ENCODE peak calls at places on chromosomes 5 and 9, in six cellular contexts. N, P, M, R, X and W are unnamed samples.

GRCh38 chr9:38686923-38687322 is 33.0 kb downstream of the FAM240B start:
- DNase-seq in M (no peak), X (peak; percentile 42), P (no peak), N (no peak), R (no peak), W (no peak)

GRCh38 chr5:7250609-7251008 is 145.3 kb upstream of the ADCY2 start:
- DNase-seq in P (no peak), N (no peak), R (no peak), X (no peak), M (no peak), W (no peak)

GRCh38 chr5:84685121-84685520 is 300.4 kb upstream of the EDIL3 start:
- DNase-seq in N (no peak), M (no peak), P (no peak), X (no peak), R (no peak), W (peak; percentile 15)

GRCh38 chr5:54792611-54793404 is 192.6 kb downstream of the ESM1 start:
- DNase-seq in X (no peak), R (no peak), P (peak; percentile 22), M (no peak), N (no peak), W (no peak)

GRCh38 chr5:126483156-126483555 is 59.9 kb downstream of the GRAMD2B start:
- DNase-seq in X (no peak), R (no peak), P (peak; percentile 54), N (no peak), M (no peak), W (peak; percentile 10)

GRCh38 chr9:89461302-89461701 is 36.6 kb downstream of the SEMA4D start:
- DNase-seq in R (no peak), M (no peak), X (peak; percentile 49), P (peak; percentile 83), N (no peak), W (peak; percentile 56)

GRCh38 chr5:38541174-38541724 is 15.2 kb downstream of the LIFR start:
- DNase-seq in N (no peak), R (no peak), X (no peak), P (peak; percentile 24), M (no peak), W (no peak)

GRCh38 chr5:72171667-72172066 is 64.4 kb downstream of the MAP1B start:
- DNase-seq in X (no peak), P (no peak), M (no peak), R (no peak), N (no peak), W (no peak)

GRCh38 chr5:122093415-122093814 is 15.4 kb upstream of the LOX start:
- DNase-seq in X (no peak), P (peak; percentile 95), N (no peak), M (no peak), R (no peak), W (peak; percentile 89)

GRCh38 chr5:34709861-34710673 is 53.9 kb downstream of the RAI14 start:
- DNase-seq in M (no peak), N (no peak), R (peak; percentile 36), P (peak; percentile 95), X (peak; percentile 50), W (peak; percentile 83)

GRCh38 chr9:124940894-124941688 is at the start of gene GOLGA1:
- DNase-seq in X (peak; percentile 97), P (peak; percentile 93), N (peak; percentile 97), M (peak; percentile 94), R (peak; percentile 97), W (peak; percentile 96)

GRCh38 chr9:124941689-124942561 is 1.0 kb upstream of the GOLGA1 start:
- DNase-seq in R (peak; percentile 23), N (peak; percentile 46), M (no peak), X (peak; percentile 63), P (peak; percentile 58), W (peak; percentile 78)

GRCh38 chr9:124940521-124940893 is 376 bp downstream of the GOLGA1 start:
- DNase-seq in P (no peak), X (no peak), M (no peak), N (no peak), R (peak; percentile 13), W (no peak)

GRCh38 chr9:124934290-124934689 is 6.6 kb downstream of the GOLGA1 start:
- DNase-seq in P (peak; percentile 73), N (no peak), M (no peak), X (no peak), R (no peak), W (peak; percentile 39)

DNA sequence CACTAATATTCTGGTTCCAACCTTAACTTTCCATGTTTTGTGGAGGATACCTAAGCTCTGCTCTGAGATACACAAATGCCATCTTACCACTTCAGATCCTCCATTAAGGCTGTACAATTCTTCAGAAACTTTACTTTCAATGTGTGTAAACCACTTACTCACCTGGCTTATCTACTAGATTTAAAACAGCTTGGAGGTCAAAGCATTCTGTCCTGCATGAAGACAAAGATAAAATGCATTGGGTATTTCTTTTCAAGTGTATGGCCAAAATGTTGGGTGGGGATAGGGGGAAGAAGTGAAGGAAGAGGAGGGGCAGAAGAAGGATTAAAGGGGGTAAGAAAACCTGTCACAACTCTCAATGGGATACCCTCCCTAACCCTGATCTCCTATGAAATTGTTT is 939 bp downstream of the GOLGA1 start:
- DNase-seq in M (no peak), P (no peak), X (no peak), R (no peak), N (no peak), W (no peak)
- H3K4me3 ChIP-seq in M (peak overlapping the region; percentile 87), P (peak overlapping the region; percentile 84), X (no peak overlapping the region), R (no peak overlapping the region), N (peak overlapping the region; percentile 83), W (peak overlapping the region; percentile 96)

DNA sequence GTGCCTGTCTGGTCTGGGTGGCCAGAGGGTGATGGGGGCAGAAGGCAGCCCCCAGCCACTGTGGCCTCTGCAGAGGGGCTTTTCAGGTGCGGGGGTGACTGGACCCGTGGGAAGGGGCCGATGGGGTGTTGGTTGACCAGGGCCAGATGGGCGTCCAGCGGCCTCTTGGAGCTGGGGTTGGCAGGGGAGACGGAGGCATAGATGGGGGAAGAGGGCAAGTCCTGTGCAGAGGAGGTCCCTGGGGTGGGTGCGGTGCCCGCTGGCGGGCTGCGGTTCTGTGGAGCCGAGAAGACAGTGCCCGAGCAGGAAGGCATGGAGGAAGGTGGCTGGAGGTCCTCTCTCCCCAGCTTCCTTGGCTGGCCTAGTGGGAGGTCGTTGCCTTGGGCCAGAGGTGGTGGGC is 18.7 kb upstream of the AKNA start:
- DNase-seq in N (no peak), P (no peak), X (no peak), R (no peak), M (no peak), W (no peak)
- H3K18ac ChIP-seq in N (no peak overlapping the region), P (no peak overlapping the region), X (no peak overlapping the region), R (no peak overlapping the region), M (no peak overlapping the region), W (no peak overlapping the region)

GRCh38 chr9:78101247-78101646 is 69.6 kb upstream of the GNAQ start:
- DNase-seq in X (no peak), M (no peak), N (no peak), P (no peak), R (no peak), W (no peak)
- H3K4me2 ChIP-seq in X (no peak overlapping the region), M (no peak overlapping the region), N (no peak overlapping the region), P (no peak overlapping the region), R (no peak overlapping the region), W (no peak overlapping the region)

GRCh38 chr9:136796238-136796774 is at the start of gene CCDC183:
- DNase-seq in N (no peak), M (no peak), X (no peak), P (no peak), R (no peak), W (peak; percentile 17)

GRCh38 chr9:136799079-136799853 is 3.1 kb downstream of the CCDC183 start:
- DNase-seq in N (no peak), X (no peak), P (no peak), M (no peak), R (no peak), W (no peak)

GRCh38 chr9:136802321-136802720 is 5.4 kb upstream of the RABL6 start:
- DNase-seq in P (no peak), R (no peak), M (no peak), X (no peak), N (no peak), W (no peak)

GRCh38 chr9:136798708-136799078 is 2.6 kb downstream of the CCDC183 start:
- DNase-seq in N (no peak), P (no peak), M (no peak), R (no peak), X (no peak), W (no peak)

DNA sequence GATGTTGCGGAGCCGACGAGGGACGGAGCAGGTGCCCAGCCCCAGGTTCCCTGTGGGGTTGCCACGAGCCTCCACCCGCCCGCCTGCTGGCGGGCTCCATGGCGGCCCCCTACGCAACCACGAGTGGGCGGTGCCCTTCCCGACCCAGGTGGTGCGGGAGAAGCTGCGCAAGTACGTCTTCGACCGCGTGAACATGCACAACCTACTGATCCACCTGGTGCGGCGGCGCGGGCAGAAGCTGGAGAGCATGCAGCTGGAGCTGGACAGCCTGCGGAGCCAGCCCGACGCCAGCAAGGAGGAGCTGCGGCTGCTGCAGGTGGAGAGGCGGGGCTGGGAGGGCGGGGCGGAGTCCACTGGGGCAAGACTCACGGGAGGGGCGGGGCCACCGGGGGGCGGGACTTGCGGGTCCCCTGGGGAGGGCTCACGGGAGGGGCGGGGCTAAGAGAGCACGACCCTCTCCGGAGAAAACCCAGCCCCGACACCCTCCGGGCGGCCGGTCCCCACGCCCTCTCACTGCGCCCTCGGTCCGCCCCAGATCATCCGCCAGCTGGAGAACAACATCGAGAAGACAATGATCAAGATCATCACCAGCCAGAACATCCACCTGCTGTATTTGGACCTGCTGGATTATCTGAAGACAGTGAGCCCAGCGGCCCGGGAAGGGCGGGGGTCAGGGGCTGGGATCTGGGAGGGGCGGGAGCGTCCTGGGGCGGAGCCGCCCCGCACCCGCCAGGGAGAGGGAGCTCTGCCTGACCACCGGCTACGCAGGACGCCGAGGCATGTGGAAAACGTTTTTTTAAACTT is 3.9 kb downstream of the CCDC183 start:
- DNase-seq in M (peak; percentile 93), N (peak; percentile 91), P (peak; percentile 24), R (peak; percentile 84), X (peak; percentile 92), W (peak; percentile 76)
- H3K4me3 ChIP-seq in M (peak overlapping the region; percentile 43), N (peak overlapping the region; percentile 70), P (peak overlapping the region; percentile 37), R (peak overlapping the region; percentile 46), X (peak overlapping the region; percentile 32), W (no peak overlapping the region)

GRCh38 chr9:97740848-97741821 is 44.0 kb upstream of the XPA start:
- DNase-seq in R (peak; percentile 30), X (peak; percentile 89), P (peak; percentile 62), M (peak; percentile 75), N (peak; percentile 88), W (peak; percentile 44)
- H3K18ac ChIP-seq in R (no peak overlapping the region), X (peak overlapping the region; percentile 54), P (no peak overlapping the region), M (peak overlapping the region; percentile 94), N (peak overlapping the region; percentile 82), W (no peak overlapping the region)

DNA sequence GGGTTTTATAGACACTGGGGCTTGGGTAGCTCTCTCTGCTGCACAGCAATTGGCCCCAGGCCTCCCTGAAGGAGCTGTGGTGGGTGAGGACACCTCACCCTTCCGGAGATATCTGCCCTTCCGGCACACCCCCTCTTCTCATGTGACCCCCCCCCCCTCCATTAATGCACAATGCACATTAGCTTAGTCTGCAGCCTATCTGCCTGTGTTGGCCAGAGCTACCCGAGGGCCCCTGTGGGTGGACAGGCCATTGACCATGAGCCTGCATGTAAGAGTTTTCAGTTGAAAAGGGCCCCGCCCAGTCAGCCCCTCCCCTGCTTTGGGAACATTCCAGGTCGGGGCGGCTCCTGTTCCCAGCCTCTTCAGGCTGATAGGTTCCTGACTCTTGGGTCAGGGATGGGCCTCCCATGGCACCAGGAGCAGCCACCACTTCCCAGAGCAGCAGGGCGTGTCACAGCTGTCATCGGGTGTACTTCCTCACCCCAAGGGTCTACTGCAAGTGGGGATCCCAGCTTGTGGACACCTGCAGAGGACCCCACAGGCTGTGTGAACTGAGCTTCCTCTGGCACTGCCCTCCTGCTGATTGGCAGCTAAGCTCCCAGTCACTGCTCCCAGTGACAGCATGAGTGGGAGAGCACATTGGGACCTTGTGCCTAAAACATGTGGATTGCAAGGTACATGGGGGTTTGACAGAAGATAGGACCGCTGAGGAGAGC is 17.8 kb downstream of the PHF2 start:
- DNase-seq in X (peak; percentile 53), P (no peak), N (peak; percentile 46), R (no peak), M (no peak), W (no peak)
- H3K4me2 ChIP-seq in X (no peak overlapping the region), P (no peak overlapping the region), N (no peak overlapping the region), R (no peak overlapping the region), M (no peak overlapping the region), W (no peak overlapping the region)

GRCh38 chr9:445033-445432 is 230.4 kb downstream of the DOCK8 start:
- DNase-seq in M (no peak), N (no peak), X (no peak), R (no peak), P (no peak), W (peak; percentile 7)
- H3K4me3 ChIP-seq in M (no peak overlapping the region), N (no peak overlapping the region), X (no peak overlapping the region), R (no peak overlapping the region), P (no peak overlapping the region), W (no peak overlapping the region)